ENCODE peak calls at places on chromosomes 12 and 14, in seven cellular contexts. V, E, I, Z, U, D and P are unnamed samples.

GRCh38 chr14:21486640-21487087 is 9.7 kb downstream of the TOX4 start:
- DNase-seq in V (peak; percentile 44), E (peak; percentile 61), I (no peak), Z (no peak), U (peak; percentile 47), D (peak; percentile 57), P (no peak)

GRCh38 chr12:121628037-121628436 is 1.7 kb downstream of the ORAI1 start:
- DNase-seq in V (no peak), E (no peak), I (peak; percentile 11), Z (no peak), U (no peak), D (no peak), P (no peak)

GRCh38 chr12:114668151-114668891 is 15.7 kb downstream of the TBX3 start:
- DNase-seq in V (no peak), E (peak; percentile 79), I (peak; percentile 92), Z (peak; percentile 61), U (no peak), D (peak; percentile 87), P (no peak)

GRCh38 chr14:74702293-74702692 is 10.6 kb downstream of the AREL1 start:
- DNase-seq in V (no peak), E (no peak), I (no peak), Z (no peak), U (no peak), D (no peak), P (no peak)

GRCh38 chr12:124401563-124402180 is 106.8 kb downstream of the RFLNA start:
- DNase-seq in V (no peak), E (no peak), I (no peak), Z (no peak), U (no peak), D (no peak), P (no peak)

GRCh38 chr12:41442905-41443304 is 254.8 kb downstream of the PDZRN4 start:
- DNase-seq in V (no peak), E (no peak), I (no peak), Z (no peak), U (no peak), D (no peak), P (no peak)

GRCh38 chr12:5796171-5797091 is 148.6 kb downstream of the ANO2 start:
- DNase-seq in V (no peak), E (no peak), I (peak; percentile 49), Z (no peak), U (no peak), D (no peak), P (no peak)

GRCh38 chr14:103716091-103716801 is 636 bp downstream of the ZFYVE21 start:
- DNase-seq in V (no peak), E (no peak), I (peak; percentile 74), Z (no peak), U (no peak), D (no peak), P (no peak)

GRCh38 chr14:89241934-89242670 is 174.9 kb downstream of the FOXN3 start:
- DNase-seq in V (no peak), E (no peak), I (no peak), Z (no peak), U (no peak), D (no peak), P (no peak)

GRCh38 chr12:52807544-52808470 is 6.1 kb downstream of the KRT4 start:
- DNase-seq in V (no peak), E (no peak), I (no peak), Z (no peak), U (no peak), D (no peak), P (no peak)
- TF ChIP-seq CTCF in V (no peak), E (no peak), I (no peak), Z (no peak), U (no peak), D (no peak), P (no peak)

DNA sequence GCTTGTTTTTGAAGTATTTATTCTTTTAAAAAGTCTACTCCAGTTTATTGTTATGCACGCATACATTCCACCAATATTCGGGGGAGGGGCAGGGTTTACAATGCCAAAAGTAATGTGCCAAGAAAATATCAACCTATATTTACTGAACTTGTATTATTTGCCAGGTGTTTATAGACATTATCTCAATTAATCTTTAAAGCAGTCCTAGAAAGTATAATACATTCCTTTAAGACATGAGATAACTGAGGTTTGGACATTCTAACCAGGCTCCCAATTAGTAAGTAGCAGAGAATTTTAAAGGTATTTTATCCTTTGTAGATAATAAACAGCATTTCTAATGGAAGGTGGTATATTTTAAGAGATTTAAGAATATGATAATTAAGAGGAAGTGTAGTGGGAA is 124.5 kb upstream of the LRIG3 start:
- DNase-seq in V (no peak), E (no peak), I (no peak), Z (no peak), U (no peak), D (no peak), P (no peak)
- TF ChIP-seq CTCF in V (no peak), E (no peak), I (no peak), Z (no peak), U (no peak), D (no peak), P (no peak)

GRCh38 chr14:23054000-23054811 is 3.1 kb downstream of the CDH24 start:
- DNase-seq in V (no peak), E (no peak), I (peak; percentile 65), Z (no peak), U (no peak), D (no peak), P (peak; percentile 48)
- TF ChIP-seq CTCF in V (no peak), E (no peak), I (peak; percentile 37), Z (peak; percentile 33), U (peak; percentile 29), D (peak; percentile 24), P (peak; percentile 16)

GRCh38 chr14:24952851-24953666 is 96.9 kb downstream of the STXBP6 start:
- DNase-seq in V (no peak), E (no peak), I (peak; percentile 4), Z (no peak), U (no peak), D (peak; percentile 55), P (peak; percentile 58)
- TF ChIP-seq CTCF in V (no peak), E (no peak), I (peak; percentile 32), Z (no peak), U (no peak), D (no peak), P (peak; percentile 25)

DNA sequence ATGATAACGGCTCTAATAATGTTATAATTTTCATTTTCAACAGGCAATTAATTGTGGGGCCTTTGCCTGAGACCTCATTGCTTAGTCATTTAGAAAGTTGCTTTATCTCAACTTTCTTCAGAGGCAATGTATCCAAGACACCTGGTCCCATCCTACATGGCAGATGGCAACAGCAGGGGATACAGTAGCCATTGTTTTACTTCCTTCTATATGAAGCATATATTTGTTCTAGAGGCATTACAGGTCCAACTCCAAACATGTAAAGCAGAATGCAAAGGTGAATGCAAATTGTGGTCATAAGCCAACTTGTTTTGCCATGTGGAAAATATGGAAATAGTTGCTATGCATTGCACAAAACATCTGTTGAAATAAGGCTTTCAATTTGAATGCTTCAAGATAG is 109.7 kb upstream of the BCAT1 start:
- DNase-seq in V (no peak), E (no peak), I (no peak), Z (no peak), U (no peak), D (no peak), P (no peak)
- TF ChIP-seq CTCF in V (no peak), E (no peak), I (no peak), Z (no peak), U (no peak), D (no peak), P (no peak)

GRCh38 chr12:52175411-52176350 is 16.1 kb downstream of the KRT80 start:
- DNase-seq in V (no peak), E (no peak), I (peak; percentile 68), Z (no peak), U (no peak), D (no peak), P (no peak)
- TF ChIP-seq CTCF in V (peak; percentile 40), E (no peak), I (no peak), Z (peak; percentile 27), U (no peak), D (no peak), P (no peak)